ENCODE peak calls at places on chromosomes 11 and 22, in seven cellular contexts. T is colonic mucosa, D is thoracic aorta, C is foreskin keratinocyte, S is SJSA1, O is right cardiac atrium, V is brain microvascular endothelial cell. Z is an unnamed sample.
A peak's percentile ranks its signal among the peaks of the same experiment; 100 is the strongest.

GRCh38 chr11:57299150-57299737 is 25.5 kb downstream of the TNKS1BP1 start:
- DNase-seq in T (no peak), D (no peak), C (no peak), S (no peak), O (no peak), V (no peak), Z (no peak)

GRCh38 chr22:24775769-24776492 is 1.4 kb upstream of the PIWIL3 start:
- DNase-seq in T (no peak), D (no peak), C (peak; percentile 56), S (no peak), O (no peak), V (peak; percentile 33), Z (no peak)

GRCh38 chr11:76759092-76759491 is 24.1 kb upstream of the TSKU start:
- DNase-seq in T (no peak), D (no peak), C (no peak), S (no peak), O (no peak), V (no peak), Z (no peak)

GRCh38 chr11:107898270-107898669 is 30.0 kb upstream of the RAB39A start:
- DNase-seq in T (no peak), D (no peak), C (peak; percentile 41), S (no peak), O (no peak), V (peak; percentile 35), Z (no peak)

GRCh38 chr11:44016129-44016528 is 31.7 kb upstream of the ACCSL start:
- DNase-seq in T (no peak), D (peak; percentile 71), C (no peak), S (peak; percentile 95), O (peak; percentile 85), V (peak; percentile 86), Z (peak; percentile 77)

GRCh38 chr11:130980463-130980862 is 64.2 kb upstream of the SNX19 start:
- DNase-seq in T (no peak), D (no peak), C (no peak), S (no peak), O (no peak), V (no peak), Z (no peak)

GRCh38 chr11:62574363-62575057 is 819 bp upstream of the EEF1G start:
- DNase-seq in T (peak; percentile 50), D (no peak), C (no peak), S (no peak), O (peak; percentile 78), V (no peak), Z (no peak)

GRCh38 chr11:57357827-57358226 is 19.7 kb downstream of the P2RX3 start:
- DNase-seq in T (no peak), D (no peak), C (peak; percentile 47), S (no peak), O (no peak), V (no peak), Z (no peak)

GRCh38 chr11:83639995-83640758 is 354.0 kb upstream of the CCDC90B start:
- DNase-seq in T (no peak), D (no peak), C (no peak), S (no peak), O (no peak), V (no peak), Z (no peak)

GRCh38 chr11:12223771-12224536 is 113.6 kb downstream of the MICAL2 start:
- DNase-seq in T (peak; percentile 73), D (no peak), C (peak; percentile 38), S (no peak), O (no peak), V (no peak), Z (no peak)

GRCh38 chr11:125270106-125270505 is 105.6 kb downstream of the PKNOX2 start:
- DNase-seq in T (no peak), D (no peak), C (no peak), S (no peak), O (no peak), V (no peak), Z (no peak)

GRCh38 chr11:71474141-71474770 is 21.3 kb downstream of the NADSYN1 start:
- DNase-seq in T (no peak), D (no peak), C (no peak), S (no peak), O (no peak), V (no peak), Z (peak; percentile 50)

GRCh38 chr22:23675502-23676415 is 15.1 kb upstream of the RGL4 start:
- DNase-seq in T (peak; percentile 72), D (no peak), C (no peak), S (no peak), O (no peak), V (no peak), Z (peak; percentile 65)

GRCh38 chr11:76861490-76861953 is 804 bp downstream of the ACER3 start:
- DNase-seq in T (no peak), D (no peak), C (no peak), S (no peak), O (no peak), V (no peak), Z (no peak)

GRCh38 chr11:47378011-47378835 is at the start of gene SPI1:
- DNase-seq in T (peak; percentile 49), D (no peak), C (no peak), S (peak; percentile 42), O (peak; percentile 82), V (no peak), Z (peak; percentile 85)

GRCh38 chr11:129117595-129118350 is 74.4 kb downstream of the ARHGAP32 start:
- DNase-seq in T (peak; percentile 71), D (no peak), C (peak; percentile 35), S (no peak), O (no peak), V (peak; percentile 63), Z (no peak)

GRCh38 chr11:35683728-35684339 is 21.3 kb downstream of the TRIM44 start:
- DNase-seq in T (no peak), D (no peak), C (no peak), S (no peak), O (no peak), V (no peak), Z (no peak)

GRCh38 chr22:18997925-18998315 is 61.8 kb upstream of the PRODH start:
- DNase-seq in T (no peak), D (no peak), C (no peak), S (no peak), O (no peak), V (no peak), Z (no peak)

GRCh38 chr11:45918331-45918941 is 759 bp upstream of the PEX16 start:
- DNase-seq in T (peak; percentile 93), D (peak; percentile 33), C (peak; percentile 53), S (peak; percentile 88), O (peak; percentile 94), V (peak; percentile 62), Z (peak; percentile 94)

GRCh38 chr11:45920531-45921477 is 1.7 kb upstream of the LARGE2 start:
- DNase-seq in T (no peak), D (no peak), C (no peak), S (no peak), O (peak; percentile 16), V (no peak), Z (peak; percentile 42)

GRCh38 chr11:45919276-45919675 is 1.6 kb upstream of the PEX16 start:
- DNase-seq in T (no peak), D (no peak), C (no peak), S (no peak), O (peak; percentile 27), V (no peak), Z (peak; percentile 54)

GRCh38 chr11:45921561-45922424 is 663 bp upstream of the LARGE2 start:
- DNase-seq in T (peak; percentile 68), D (no peak), C (peak; percentile 29), S (no peak), O (peak; percentile 62), V (no peak), Z (peak; percentile 63)

GRCh38 chr11:45919806-45920530 is 2.3 kb upstream of the PEX16 start:
- DNase-seq in T (no peak), D (no peak), C (no peak), S (no peak), O (peak; percentile 76), V (no peak), Z (peak; percentile 58)
- H3K27me3 ChIP-seq in T (peaks cover 18% of the 10 kb centered on the region), D (peaks cover 6% of the 10 kb centered on the region), C (no peaks in the 10 kb centered on the region), S (peaks cover 31% of the 10 kb centered on the region), O (no peaks in the 10 kb centered on the region), V (peaks cover 32% of the 10 kb centered on the region), Z (peaks cover 28% of the 10 kb centered on the region)

GRCh38 chr11:6334806-6335205 is 14.5 kb upstream of the CAVIN3 start:
- DNase-seq in T (no peak), D (no peak), C (no peak), S (no peak), O (no peak), V (no peak), Z (no peak)
- H3K27me3 ChIP-seq in T (no peaks in the 10 kb centered on the region), D (no peaks in the 10 kb centered on the region), C (no peaks in the 10 kb centered on the region), S (no peaks in the 10 kb centered on the region), O (no peaks in the 10 kb centered on the region), V (no peaks in the 10 kb centered on the region), Z (no peaks in the 10 kb centered on the region)

GRCh38 chr11:118167253-118167652 is 9.2 kb downstream of the SCN2B start:
- DNase-seq in T (no peak), D (no peak), C (no peak), S (no peak), O (no peak), V (no peak), Z (no peak)
- H3K27me3 ChIP-seq in T (no peaks in the 10 kb centered on the region), D (no peaks in the 10 kb centered on the region), C (no peaks in the 10 kb centered on the region), S (peaks cover 6% of the 10 kb centered on the region), O (no peaks in the 10 kb centered on the region), V (peaks cover 7% of the 10 kb centered on the region), Z (peaks cover 18% of the 10 kb centered on the region)

DNA sequence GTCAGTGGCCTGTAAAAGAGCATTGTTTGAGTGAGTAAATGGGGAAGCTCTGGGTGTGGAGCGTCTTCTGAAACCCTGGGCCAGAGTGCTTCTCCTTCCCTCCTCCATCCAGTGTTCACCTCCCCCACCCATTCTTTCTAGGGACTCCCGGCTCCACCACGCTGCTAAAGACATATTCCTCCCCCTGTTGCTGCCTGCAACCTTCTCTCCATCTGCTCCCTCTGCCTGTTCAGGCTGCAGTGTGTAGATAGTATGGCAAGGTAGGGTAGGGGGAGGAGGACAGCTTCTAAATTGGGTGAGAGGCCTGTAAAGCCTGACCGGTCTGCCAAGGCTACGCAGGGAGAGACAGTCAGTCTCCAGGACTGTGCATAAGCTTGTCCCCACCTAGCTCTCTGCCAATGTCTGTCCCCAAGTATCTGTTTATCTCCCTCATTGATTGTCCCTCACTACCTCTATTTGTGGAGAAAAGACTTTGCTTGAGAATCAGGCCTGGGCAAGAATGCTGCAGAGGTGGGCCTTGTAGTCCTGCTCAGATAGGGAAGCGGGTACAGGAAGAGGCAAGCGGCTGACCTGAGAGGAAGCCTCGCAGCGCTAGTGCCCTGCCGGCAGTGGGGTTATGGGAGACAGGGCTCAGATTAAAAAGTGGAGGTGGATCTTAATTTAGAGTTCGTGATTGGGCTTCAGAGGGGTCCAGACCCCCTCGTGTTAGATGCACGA is 905 bp upstream of the SEZ6L start:
- DNase-seq in T (no peak), D (no peak), C (no peak), S (no peak), O (no peak), V (no peak), Z (no peak)
- H3K27me3 ChIP-seq in T (peaks cover 32% of the 10 kb centered on the region), D (peaks cover 8% of the 10 kb centered on the region), C (peaks cover 56% of the 10 kb centered on the region), S (peaks cover 69% of the 10 kb centered on the region), O (no peaks in the 10 kb centered on the region), V (peaks cover 24% of the 10 kb centered on the region), Z (peaks cover 83% of the 10 kb centered on the region)

DNA sequence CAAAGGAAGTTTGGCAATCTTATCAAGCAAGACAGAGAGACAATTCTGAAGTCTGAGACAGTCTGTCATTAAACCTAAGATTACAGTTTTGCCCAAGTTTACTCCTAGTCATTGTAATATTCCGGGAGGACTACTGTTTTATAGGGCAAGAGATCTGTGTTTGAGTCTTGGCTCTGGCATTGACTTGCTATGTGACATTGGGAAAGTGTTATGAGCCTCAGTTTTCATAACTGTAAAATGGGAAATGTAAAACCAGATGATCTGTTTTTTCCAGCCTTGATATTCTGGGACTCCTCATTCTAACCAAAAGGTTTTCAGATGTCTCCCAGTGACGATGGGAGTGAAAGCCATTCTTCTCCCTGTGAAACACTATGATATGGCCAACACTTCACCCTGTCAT is 24.3 kb upstream of the SLCO2B1 start:
- DNase-seq in T (no peak), D (no peak), C (no peak), S (no peak), O (no peak), V (no peak), Z (no peak)
- H3K27me3 ChIP-seq in T (no peaks in the 10 kb centered on the region), D (no peaks in the 10 kb centered on the region), C (no peaks in the 10 kb centered on the region), S (no peaks in the 10 kb centered on the region), O (no peaks in the 10 kb centered on the region), V (no peaks in the 10 kb centered on the region), Z (no peaks in the 10 kb centered on the region)